ENCODE peak calls at places on chromosome 2, in four cellular contexts. One of them, this sample, is unnamed.
A peak's percentile ranks its signal among the peaks of the same experiment; 100 is the strongest.

GRCh38 chr2:217934321-217935131 is 68.3 kb downstream of the TNS1 start:
- DNase-seq in IMR-90: peak; percentile 96
- DNase-seq in stimulated activated CD4-positive, alpha-beta T cell treated with anti-CD3 and anti-CD28 coated beads, TNF-alpha, amount 100 ng/mL, for 1 hour: no peak
- DNase-seq in EL: peak; percentile 94
- DNase-seq in this sample: peak; percentile 73

GRCh38 chr2:10225291-10226031 is 77.2 kb upstream of the HPCAL1 start:
- DNase-seq in stimulated activated CD4-positive, alpha-beta T cell treated with anti-CD3 and anti-CD28 coated beads, TNF-alpha, amount 100 ng/mL, for 1 hour: no peak
- DNase-seq in IMR-90: no peak
- DNase-seq in EL: no peak
- DNase-seq in this sample: peak; percentile 37

GRCh38 chr2:18519991-18520604 is 40.4 kb downstream of the RDH14 start:
- DNase-seq in IMR-90: no peak
- DNase-seq in stimulated activated CD4-positive, alpha-beta T cell treated with anti-CD3 and anti-CD28 coated beads, TNF-alpha, amount 100 ng/mL, for 1 hour: no peak
- DNase-seq in EL: no peak
- DNase-seq in this sample: no peak

GRCh38 chr2:127434515-127434914 is 16.3 kb downstream of the PROC start:
- DNase-seq in IMR-90: no peak
- DNase-seq in EL: no peak
- DNase-seq in stimulated activated CD4-positive, alpha-beta T cell treated with anti-CD3 and anti-CD28 coated beads, TNF-alpha, amount 100 ng/mL, for 1 hour: no peak
- DNase-seq in this sample: no peak

GRCh38 chr2:88187927-88188326 is 17.8 kb downstream of the THNSL2 start:
- DNase-seq in stimulated activated CD4-positive, alpha-beta T cell treated with anti-CD3 and anti-CD28 coated beads, TNF-alpha, amount 100 ng/mL, for 1 hour: no peak
- DNase-seq in EL: no peak
- DNase-seq in IMR-90: no peak
- DNase-seq in this sample: no peak

GRCh38 chr2:97673187-97673914 is 3.8 kb downstream of the C2orf92 start:
- DNase-seq in stimulated activated CD4-positive, alpha-beta T cell treated with anti-CD3 and anti-CD28 coated beads, TNF-alpha, amount 100 ng/mL, for 1 hour: no peak
- DNase-seq in EL: peak; percentile 19
- DNase-seq in IMR-90: peak; percentile 17
- DNase-seq in this sample: no peak

GRCh38 chr2:16635796-16636699 is 29.6 kb downstream of the CYRIA start:
- DNase-seq in EL: no peak
- DNase-seq in IMR-90: peak; percentile 71
- DNase-seq in stimulated activated CD4-positive, alpha-beta T cell treated with anti-CD3 and anti-CD28 coated beads, TNF-alpha, amount 100 ng/mL, for 1 hour: no peak
- DNase-seq in this sample: no peak

GRCh38 chr2:201137505-201138400 is 21.8 kb downstream of the CFLAR start:
- DNase-seq in IMR-90: no peak
- DNase-seq in stimulated activated CD4-positive, alpha-beta T cell treated with anti-CD3 and anti-CD28 coated beads, TNF-alpha, amount 100 ng/mL, for 1 hour: no peak
- DNase-seq in EL: no peak
- DNase-seq in this sample: no peak

GRCh38 chr2:96952976-96953610 is 33.3 kb downstream of the FAM178B start:
- DNase-seq in EL: no peak
- DNase-seq in IMR-90: peak; percentile 42
- DNase-seq in stimulated activated CD4-positive, alpha-beta T cell treated with anti-CD3 and anti-CD28 coated beads, TNF-alpha, amount 100 ng/mL, for 1 hour: no peak
- DNase-seq in this sample: peak; percentile 62

GRCh38 chr2:204900487-204900886 is 355.2 kb downstream of the PARD3B start:
- DNase-seq in EL: no peak
- DNase-seq in stimulated activated CD4-positive, alpha-beta T cell treated with anti-CD3 and anti-CD28 coated beads, TNF-alpha, amount 100 ng/mL, for 1 hour: no peak
- DNase-seq in IMR-90: no peak
- DNase-seq in this sample: no peak

GRCh38 chr2:216539791-216540241 is 41.2 kb downstream of the RPL37A start:
- DNase-seq in stimulated activated CD4-positive, alpha-beta T cell treated with anti-CD3 and anti-CD28 coated beads, TNF-alpha, amount 100 ng/mL, for 1 hour: no peak
- DNase-seq in IMR-90: peak; percentile 49
- DNase-seq in EL: peak; percentile 71
- DNase-seq in this sample: peak; percentile 85

GRCh38 chr2:99554238-99554637 is 64.4 kb upstream of the REV1 start:
- DNase-seq in stimulated activated CD4-positive, alpha-beta T cell treated with anti-CD3 and anti-CD28 coated beads, TNF-alpha, amount 100 ng/mL, for 1 hour: no peak
- DNase-seq in IMR-90: no peak
- DNase-seq in EL: no peak
- DNase-seq in this sample: no peak

GRCh38 chr2:167103028-167103756 is 214.9 kb downstream of the XIRP2 start:
- DNase-seq in stimulated activated CD4-positive, alpha-beta T cell treated with anti-CD3 and anti-CD28 coated beads, TNF-alpha, amount 100 ng/mL, for 1 hour: no peak
- DNase-seq in EL: no peak
- DNase-seq in IMR-90: no peak
- DNase-seq in this sample: no peak